ENCODE peak calls at places on chromosomes 3 and 15, in four cellular contexts. One of them, this sample, is unnamed.

GRCh38 chr3:51968175-51968681 is 974 bp upstream of the PCBP4 start:
- DNase-seq in stimulated activated naive CD8-positive, alpha-beta T cell treated with anti-CD3 and anti-CD28 coated beads, Interleukin-15, Interleukin-2, amounts not matched to agents 100 U/mL and 50 U/mL, for 24 hours: no peak
- DNase-seq in heart left ventricle: no peak
- DNase-seq in fibroblast of pulmonary artery: peak; percentile 16
- DNase-seq in this sample: no peak

GRCh38 chr3:13509066-13509815 is 29.1 kb downstream of the HDAC11 start:
- DNase-seq in stimulated activated naive CD8-positive, alpha-beta T cell treated with anti-CD3 and anti-CD28 coated beads, Interleukin-15, Interleukin-2, amounts not matched to agents 100 U/mL and 50 U/mL, for 24 hours: no peak
- DNase-seq in fibroblast of pulmonary artery: no peak
- DNase-seq in heart left ventricle: no peak
- DNase-seq in this sample: no peak

GRCh38 chr3:179330438-179330837 is 7.6 kb downstream of the ZNF639 start:
- DNase-seq in heart left ventricle: no peak
- DNase-seq in stimulated activated naive CD8-positive, alpha-beta T cell treated with anti-CD3 and anti-CD28 coated beads, Interleukin-15, Interleukin-2, amounts not matched to agents 100 U/mL and 50 U/mL, for 24 hours: no peak
- DNase-seq in fibroblast of pulmonary artery: no peak
- DNase-seq in this sample: no peak

GRCh38 chr3:127809611-127810010 is 12.7 kb downstream of the MGLL start:
- DNase-seq in fibroblast of pulmonary artery: no peak
- DNase-seq in heart left ventricle: no peak
- DNase-seq in stimulated activated naive CD8-positive, alpha-beta T cell treated with anti-CD3 and anti-CD28 coated beads, Interleukin-15, Interleukin-2, amounts not matched to agents 100 U/mL and 50 U/mL, for 24 hours: no peak
- DNase-seq in this sample: no peak

GRCh38 chr15:40010681-40011080 is 28.3 kb downstream of the SRP14 start:
- DNase-seq in fibroblast of pulmonary artery: peak; percentile 67
- DNase-seq in stimulated activated naive CD8-positive, alpha-beta T cell treated with anti-CD3 and anti-CD28 coated beads, Interleukin-15, Interleukin-2, amounts not matched to agents 100 U/mL and 50 U/mL, for 24 hours: no peak
- DNase-seq in heart left ventricle: no peak
- DNase-seq in this sample: no peak

GRCh38 chr3:134471521-134472193 is 14.1 kb downstream of the ANAPC13 start:
- DNase-seq in stimulated activated naive CD8-positive, alpha-beta T cell treated with anti-CD3 and anti-CD28 coated beads, Interleukin-15, Interleukin-2, amounts not matched to agents 100 U/mL and 50 U/mL, for 24 hours: no peak
- DNase-seq in fibroblast of pulmonary artery: peak; percentile 67
- DNase-seq in heart left ventricle: no peak
- DNase-seq in this sample: no peak

GRCh38 chr3:63076357-63076756 is 201.1 kb upstream of the CADPS start:
- DNase-seq in heart left ventricle: no peak
- DNase-seq in stimulated activated naive CD8-positive, alpha-beta T cell treated with anti-CD3 and anti-CD28 coated beads, Interleukin-15, Interleukin-2, amounts not matched to agents 100 U/mL and 50 U/mL, for 24 hours: no peak
- DNase-seq in fibroblast of pulmonary artery: no peak
- DNase-seq in this sample: no peak

GRCh38 chr3:100581650-100582049 is 27.8 kb upstream of the ADGRG7 start:
- DNase-seq in stimulated activated naive CD8-positive, alpha-beta T cell treated with anti-CD3 and anti-CD28 coated beads, Interleukin-15, Interleukin-2, amounts not matched to agents 100 U/mL and 50 U/mL, for 24 hours: no peak
- DNase-seq in fibroblast of pulmonary artery: no peak
- DNase-seq in heart left ventricle: no peak
- DNase-seq in this sample: no peak

GRCh38 chr15:25346371-25346770 is 92.5 kb downstream of the UBE3A start:
- DNase-seq in heart left ventricle: no peak
- DNase-seq in stimulated activated naive CD8-positive, alpha-beta T cell treated with anti-CD3 and anti-CD28 coated beads, Interleukin-15, Interleukin-2, amounts not matched to agents 100 U/mL and 50 U/mL, for 24 hours: no peak
- DNase-seq in fibroblast of pulmonary artery: no peak
- DNase-seq in this sample: no peak

GRCh38 chr3:110810356-110810755 is 261.3 kb upstream of the NECTIN3 start:
- DNase-seq in fibroblast of pulmonary artery: peak; percentile 81
- DNase-seq in stimulated activated naive CD8-positive, alpha-beta T cell treated with anti-CD3 and anti-CD28 coated beads, Interleukin-15, Interleukin-2, amounts not matched to agents 100 U/mL and 50 U/mL, for 24 hours: no peak
- DNase-seq in heart left ventricle: no peak
- DNase-seq in this sample: no peak

GRCh38 chr3:49882182-49882581 is 12.5 kb upstream of the CAMKV start:
- DNase-seq in fibroblast of pulmonary artery: peak; percentile 15
- DNase-seq in heart left ventricle: peak; percentile 48
- DNase-seq in stimulated activated naive CD8-positive, alpha-beta T cell treated with anti-CD3 and anti-CD28 coated beads, Interleukin-15, Interleukin-2, amounts not matched to agents 100 U/mL and 50 U/mL, for 24 hours: no peak
- DNase-seq in this sample: no peak

GRCh38 chr3:149472393-149472792 is 2.1 kb upstream of the TM4SF4 start:
- DNase-seq in fibroblast of pulmonary artery: peak; percentile 33
- DNase-seq in stimulated activated naive CD8-positive, alpha-beta T cell treated with anti-CD3 and anti-CD28 coated beads, Interleukin-15, Interleukin-2, amounts not matched to agents 100 U/mL and 50 U/mL, for 24 hours: no peak
- DNase-seq in heart left ventricle: no peak
- DNase-seq in this sample: no peak

GRCh38 chr3:127247292-127247691 is 40.6 kb downstream of the PRR20G start:
- DNase-seq in heart left ventricle: no peak
- DNase-seq in stimulated activated naive CD8-positive, alpha-beta T cell treated with anti-CD3 and anti-CD28 coated beads, Interleukin-15, Interleukin-2, amounts not matched to agents 100 U/mL and 50 U/mL, for 24 hours: no peak
- DNase-seq in fibroblast of pulmonary artery: no peak
- DNase-seq in this sample: no peak

GRCh38 chr3:179071161-179071568 is 444 bp downstream of the ZMAT3 start:
- DNase-seq in heart left ventricle: peak; percentile 27
- DNase-seq in stimulated activated naive CD8-positive, alpha-beta T cell treated with anti-CD3 and anti-CD28 coated beads, Interleukin-15, Interleukin-2, amounts not matched to agents 100 U/mL and 50 U/mL, for 24 hours: peak; percentile 63
- DNase-seq in fibroblast of pulmonary artery: peak; percentile 43
- DNase-seq in this sample: peak; percentile 61

GRCh38 chr3:119160361-119160760 is 13.0 kb upstream of the UPK1B start:
- DNase-seq in heart left ventricle: no peak
- DNase-seq in stimulated activated naive CD8-positive, alpha-beta T cell treated with anti-CD3 and anti-CD28 coated beads, Interleukin-15, Interleukin-2, amounts not matched to agents 100 U/mL and 50 U/mL, for 24 hours: no peak
- DNase-seq in fibroblast of pulmonary artery: no peak
- DNase-seq in this sample: no peak

GRCh38 chr15:98142584-98142983 is 182.1 kb downstream of the ARRDC4 start:
- DNase-seq in stimulated activated naive CD8-positive, alpha-beta T cell treated with anti-CD3 and anti-CD28 coated beads, Interleukin-15, Interleukin-2, amounts not matched to agents 100 U/mL and 50 U/mL, for 24 hours: no peak
- DNase-seq in fibroblast of pulmonary artery: no peak
- DNase-seq in heart left ventricle: no peak
- DNase-seq in this sample: no peak

GRCh38 chr3:136068708-136069107 is 103.2 kb downstream of the PPP2R3A start:
- DNase-seq in stimulated activated naive CD8-positive, alpha-beta T cell treated with anti-CD3 and anti-CD28 coated beads, Interleukin-15, Interleukin-2, amounts not matched to agents 100 U/mL and 50 U/mL, for 24 hours: no peak
- DNase-seq in heart left ventricle: no peak
- DNase-seq in fibroblast of pulmonary artery: no peak
- DNase-seq in this sample: no peak

GRCh38 chr3:138944136-138944658 is 2.7 kb downstream of the FOXL2 start:
- DNase-seq in stimulated activated naive CD8-positive, alpha-beta T cell treated with anti-CD3 and anti-CD28 coated beads, Interleukin-15, Interleukin-2, amounts not matched to agents 100 U/mL and 50 U/mL, for 24 hours: no peak
- DNase-seq in fibroblast of pulmonary artery: no peak
- DNase-seq in heart left ventricle: no peak
- DNase-seq in this sample: no peak

GRCh38 chr3:138455801-138456716 is 21.6 kb downstream of the ESYT3 start:
- DNase-seq in heart left ventricle: no peak
- DNase-seq in fibroblast of pulmonary artery: peak; percentile 51
- DNase-seq in stimulated activated naive CD8-positive, alpha-beta T cell treated with anti-CD3 and anti-CD28 coated beads, Interleukin-15, Interleukin-2, amounts not matched to agents 100 U/mL and 50 U/mL, for 24 hours: no peak
- DNase-seq in this sample: no peak

GRCh38 chr3:30964612-30965011 is 70.2 kb upstream of the GADL1 start:
- DNase-seq in stimulated activated naive CD8-positive, alpha-beta T cell treated with anti-CD3 and anti-CD28 coated beads, Interleukin-15, Interleukin-2, amounts not matched to agents 100 U/mL and 50 U/mL, for 24 hours: no peak
- DNase-seq in fibroblast of pulmonary artery: no peak
- DNase-seq in heart left ventricle: no peak
- DNase-seq in this sample: peak; percentile 52

GRCh38 chr3:98734737-98735136 is 28.4 kb upstream of the ST3GAL6 start:
- DNase-seq in stimulated activated naive CD8-positive, alpha-beta T cell treated with anti-CD3 and anti-CD28 coated beads, Interleukin-15, Interleukin-2, amounts not matched to agents 100 U/mL and 50 U/mL, for 24 hours: no peak
- DNase-seq in heart left ventricle: no peak
- DNase-seq in fibroblast of pulmonary artery: peak; percentile 40
- DNase-seq in this sample: no peak

GRCh38 chr3:66428733-66429132 is 72.1 kb downstream of the LRIG1 start:
- DNase-seq in stimulated activated naive CD8-positive, alpha-beta T cell treated with anti-CD3 and anti-CD28 coated beads, Interleukin-15, Interleukin-2, amounts not matched to agents 100 U/mL and 50 U/mL, for 24 hours: no peak
- DNase-seq in fibroblast of pulmonary artery: peak; percentile 98
- DNase-seq in heart left ventricle: peak; percentile 87
- DNase-seq in this sample: no peak

GRCh38 chr15:91465696-91466095 is 365.6 kb downstream of the SV2B start:
- DNase-seq in stimulated activated naive CD8-positive, alpha-beta T cell treated with anti-CD3 and anti-CD28 coated beads, Interleukin-15, Interleukin-2, amounts not matched to agents 100 U/mL and 50 U/mL, for 24 hours: no peak
- DNase-seq in heart left ventricle: no peak
- DNase-seq in fibroblast of pulmonary artery: no peak
- DNase-seq in this sample: no peak

GRCh38 chr3:197891-198491 is 1.4 kb downstream of the CHL1 start:
- DNase-seq in stimulated activated naive CD8-positive, alpha-beta T cell treated with anti-CD3 and anti-CD28 coated beads, Interleukin-15, Interleukin-2, amounts not matched to agents 100 U/mL and 50 U/mL, for 24 hours: no peak
- DNase-seq in fibroblast of pulmonary artery: no peak
- DNase-seq in heart left ventricle: no peak
- DNase-seq in this sample: no peak

GRCh38 chr3:4685673-4686345 is 192.7 kb downstream of the ITPR1 start:
- DNase-seq in stimulated activated naive CD8-positive, alpha-beta T cell treated with anti-CD3 and anti-CD28 coated beads, Interleukin-15, Interleukin-2, amounts not matched to agents 100 U/mL and 50 U/mL, for 24 hours: no peak
- DNase-seq in heart left ventricle: no peak
- DNase-seq in fibroblast of pulmonary artery: no peak
- DNase-seq in this sample: no peak

GRCh38 chr15:98658831-98659699 is 10.7 kb downstream of the IGF1R start:
- DNase-seq in fibroblast of pulmonary artery: peak; percentile 65
- DNase-seq in heart left ventricle: no peak
- DNase-seq in stimulated activated naive CD8-positive, alpha-beta T cell treated with anti-CD3 and anti-CD28 coated beads, Interleukin-15, Interleukin-2, amounts not matched to agents 100 U/mL and 50 U/mL, for 24 hours: peak; percentile 22
- DNase-seq in this sample: peak; percentile 54

GRCh38 chr3:9803494-9803893 is 6.6 kb upstream of the TTLL3 start:
- DNase-seq in stimulated activated naive CD8-positive, alpha-beta T cell treated with anti-CD3 and anti-CD28 coated beads, Interleukin-15, Interleukin-2, amounts not matched to agents 100 U/mL and 50 U/mL, for 24 hours: no peak
- DNase-seq in fibroblast of pulmonary artery: no peak
- DNase-seq in heart left ventricle: no peak
- DNase-seq in this sample: no peak

GRCh38 chr15:36469567-36469966 is 109.9 kb upstream of the CDIN1 start:
- DNase-seq in heart left ventricle: no peak
- DNase-seq in fibroblast of pulmonary artery: peak; percentile 29
- DNase-seq in stimulated activated naive CD8-positive, alpha-beta T cell treated with anti-CD3 and anti-CD28 coated beads, Interleukin-15, Interleukin-2, amounts not matched to agents 100 U/mL and 50 U/mL, for 24 hours: no peak
- DNase-seq in this sample: no peak

GRCh38 chr3:174540081-174540480 is 319.1 kb upstream of the NAALADL2 start:
- DNase-seq in stimulated activated naive CD8-positive, alpha-beta T cell treated with anti-CD3 and anti-CD28 coated beads, Interleukin-15, Interleukin-2, amounts not matched to agents 100 U/mL and 50 U/mL, for 24 hours: no peak
- DNase-seq in heart left ventricle: no peak
- DNase-seq in fibroblast of pulmonary artery: no peak
- DNase-seq in this sample: no peak

GRCh38 chr3:114362815-114363214 is 69.0 kb downstream of the TIGIT start:
- DNase-seq in heart left ventricle: no peak
- DNase-seq in fibroblast of pulmonary artery: peak; percentile 62
- DNase-seq in stimulated activated naive CD8-positive, alpha-beta T cell treated with anti-CD3 and anti-CD28 coated beads, Interleukin-15, Interleukin-2, amounts not matched to agents 100 U/mL and 50 U/mL, for 24 hours: no peak
- DNase-seq in this sample: no peak

GRCh38 chr3:154668187-154668586 is 238.2 kb upstream of the GPR149 start:
- DNase-seq in heart left ventricle: no peak
- DNase-seq in stimulated activated naive CD8-positive, alpha-beta T cell treated with anti-CD3 and anti-CD28 coated beads, Interleukin-15, Interleukin-2, amounts not matched to agents 100 U/mL and 50 U/mL, for 24 hours: no peak
- DNase-seq in fibroblast of pulmonary artery: no peak
- DNase-seq in this sample: no peak

GRCh38 chr3:172213168-172213567 is 173.8 kb downstream of the FNDC3B start:
- DNase-seq in stimulated activated naive CD8-positive, alpha-beta T cell treated with anti-CD3 and anti-CD28 coated beads, Interleukin-15, Interleukin-2, amounts not matched to agents 100 U/mL and 50 U/mL, for 24 hours: peak; percentile 13
- DNase-seq in heart left ventricle: no peak
- DNase-seq in fibroblast of pulmonary artery: peak; percentile 58
- DNase-seq in this sample: no peak

GRCh38 chr3:129618901-129619671 is 12.6 kb upstream of the PLXND1 start:
- DNase-seq in heart left ventricle: peak; percentile 49
- DNase-seq in fibroblast of pulmonary artery: no peak
- DNase-seq in stimulated activated naive CD8-positive, alpha-beta T cell treated with anti-CD3 and anti-CD28 coated beads, Interleukin-15, Interleukin-2, amounts not matched to agents 100 U/mL and 50 U/mL, for 24 hours: no peak
- DNase-seq in this sample: no peak

GRCh38 chr3:189629803-189630455 is 1.3 kb upstream of the TP63 start:
- DNase-seq in heart left ventricle: peak; percentile 34
- DNase-seq in fibroblast of pulmonary artery: peak; percentile 26
- DNase-seq in stimulated activated naive CD8-positive, alpha-beta T cell treated with anti-CD3 and anti-CD28 coated beads, Interleukin-15, Interleukin-2, amounts not matched to agents 100 U/mL and 50 U/mL, for 24 hours: no peak
- DNase-seq in this sample: no peak

GRCh38 chr15:74108111-74108510 is 22.3 kb upstream of the ISLR2 start:
- DNase-seq in heart left ventricle: no peak
- DNase-seq in stimulated activated naive CD8-positive, alpha-beta T cell treated with anti-CD3 and anti-CD28 coated beads, Interleukin-15, Interleukin-2, amounts not matched to agents 100 U/mL and 50 U/mL, for 24 hours: no peak
- DNase-seq in fibroblast of pulmonary artery: no peak
- DNase-seq in this sample: no peak

GRCh38 chr3:196141052-196141865 is 59.4 kb upstream of the TFRC start:
- DNase-seq in fibroblast of pulmonary artery: no peak
- DNase-seq in heart left ventricle: no peak
- DNase-seq in stimulated activated naive CD8-positive, alpha-beta T cell treated with anti-CD3 and anti-CD28 coated beads, Interleukin-15, Interleukin-2, amounts not matched to agents 100 U/mL and 50 U/mL, for 24 hours: no peak
- DNase-seq in this sample: no peak

GRCh38 chr3:57627976-57628375 is 30.8 kb upstream of the ARF4 start:
- DNase-seq in heart left ventricle: no peak
- DNase-seq in fibroblast of pulmonary artery: no peak
- DNase-seq in stimulated activated naive CD8-positive, alpha-beta T cell treated with anti-CD3 and anti-CD28 coated beads, Interleukin-15, Interleukin-2, amounts not matched to agents 100 U/mL and 50 U/mL, for 24 hours: no peak
- DNase-seq in this sample: no peak

GRCh38 chr15:23035964-23036566 is 3.3 kb downstream of the TUBGCP5 start:
- DNase-seq in stimulated activated naive CD8-positive, alpha-beta T cell treated with anti-CD3 and anti-CD28 coated beads, Interleukin-15, Interleukin-2, amounts not matched to agents 100 U/mL and 50 U/mL, for 24 hours: peak; percentile 73
- DNase-seq in heart left ventricle: no peak
- DNase-seq in fibroblast of pulmonary artery: peak; percentile 65
- DNase-seq in this sample: peak; percentile 67

GRCh38 chr15:74614744-74615312 is 808 bp upstream of the CLK3 start:
- DNase-seq in heart left ventricle: peak; percentile 88
- DNase-seq in stimulated activated naive CD8-positive, alpha-beta T cell treated with anti-CD3 and anti-CD28 coated beads, Interleukin-15, Interleukin-2, amounts not matched to agents 100 U/mL and 50 U/mL, for 24 hours: peak; percentile 93
- DNase-seq in fibroblast of pulmonary artery: peak; percentile 67
- DNase-seq in this sample: peak; percentile 91

GRCh38 chr3:98657429-98657828 is 64.0 kb upstream of the CPOX start:
- DNase-seq in heart left ventricle: no peak
- DNase-seq in stimulated activated naive CD8-positive, alpha-beta T cell treated with anti-CD3 and anti-CD28 coated beads, Interleukin-15, Interleukin-2, amounts not matched to agents 100 U/mL and 50 U/mL, for 24 hours: peak; percentile 44
- DNase-seq in fibroblast of pulmonary artery: no peak
- DNase-seq in this sample: peak; percentile 64